ENCODE peak calls at places on chromosomes 3 and 15, in four cellular contexts. Q, D, G and R are unnamed samples.

GRCh38 chr15:36584511-36584910 is 5.1 kb downstream of the CDIN1 start:
- DNase-seq in Q (no peak), D (no peak), G (no peak), R (no peak)

GRCh38 chr15:35279811-35280210 is 194.7 kb upstream of the NANOGP8 start:
- DNase-seq in Q (no peak), D (no peak), G (peak; percentile 65), R (no peak)

GRCh38 chr15:57505949-57506391 is 85.7 kb upstream of the MYZAP start:
- DNase-seq in Q (no peak), D (no peak), G (peak; percentile 77), R (peak; percentile 95)

GRCh38 chr3:119356646-119357045 is 62.5 kb downstream of the ARHGAP31 start:
- DNase-seq in Q (no peak), D (no peak), G (no peak), R (no peak)

GRCh38 chr15:64780600-64781156 is 5.3 kb upstream of the RBPMS2 start:
- DNase-seq in Q (no peak), D (peak; percentile 59), G (no peak), R (no peak)

GRCh38 chr3:132549890-132550578 is 47.0 kb upstream of the ACKR4 start:
- DNase-seq in Q (peak; percentile 67), D (no peak), G (peak; percentile 79), R (peak; percentile 85)

GRCh38 chr15:85500060-85500708 is 119.8 kb downstream of the AKAP13 start:
- DNase-seq in Q (no peak), D (no peak), G (no peak), R (peak; percentile 52)

GRCh38 chr15:48447657-48448056 is 116.4 kb downstream of the DUT start:
- DNase-seq in Q (no peak), D (no peak), G (peak; percentile 91), R (peak; percentile 64)

GRCh38 chr3:20458994-20459736 is 273.2 kb upstream of the SGO1 start:
- DNase-seq in Q (no peak), D (no peak), G (no peak), R (no peak)

GRCh38 chr15:47652213-47652852 is 65.0 kb upstream of the SEMA6D start:
- DNase-seq in Q (no peak), D (no peak), G (no peak), R (no peak)

GRCh38 chr3:50352762-50353161 is 2.1 kb downstream of the CYB561D2 start:
- DNase-seq in Q (no peak), D (no peak), G (peak; percentile 66), R (peak; percentile 80)

GRCh38 chr3:186097663-186098451 is 11.0 kb downstream of the ETV5 start:
- DNase-seq in Q (no peak), D (peak; percentile 95), G (peak; percentile 78), R (peak; percentile 80)

GRCh38 chr15:51681303-51681963 is at the start of gene SCG3:
- DNase-seq in Q (no peak), D (peak; percentile 97), G (peak; percentile 59), R (peak; percentile 55)

GRCh38 chr3:12316253-12316652 is 27.4 kb downstream of the PPARG start:
- DNase-seq in Q (no peak), D (no peak), G (no peak), R (no peak)

GRCh38 chr15:25345943-25346342 is 92.9 kb downstream of the UBE3A start:
- DNase-seq in Q (no peak), D (peak; percentile 57), G (peak; percentile 41), R (no peak)

GRCh38 chr15:88465633-88466219 is 1.5 kb downstream of the MRPL46 start:
- DNase-seq in Q (no peak), D (no peak), G (peak; percentile 64), R (peak; percentile 73)

GRCh38 chr3:123327956-123328850 is 120.7 kb downstream of the ADCY5 start:
- DNase-seq in Q (no peak), D (no peak), G (no peak), R (no peak)

GRCh38 chr3:85571835-85572234 is 613.0 kb downstream of the CADM2 start:
- DNase-seq in Q (no peak), D (no peak), G (peak; percentile 31), R (peak; percentile 62)

GRCh38 chr3:132380979-132381944 is 36.0 kb upstream of the DNAJC13 start:
- DNase-seq in Q (peak; percentile 54), D (peak; percentile 44), G (peak; percentile 7), R (no peak)

GRCh38 chr3:54859204-54859603 is 68.7 kb downstream of the LRTM1 start:
- DNase-seq in Q (no peak), D (no peak), G (peak; percentile 69), R (peak; percentile 42)

GRCh38 chr15:37253877-37254276 is 153.5 kb upstream of the MEIS2 start:
- DNase-seq in Q (no peak), D (no peak), G (peak; percentile 12), R (no peak)

GRCh38 chr15:34248190-34248589 is 23.4 kb downstream of the EMC4 start:
- DNase-seq in Q (no peak), D (no peak), G (peak; percentile 21), R (no peak)

GRCh38 chr3:122366379-122366749 is 16.7 kb downstream of the MIX23 start:
- DNase-seq in Q (no peak), D (no peak), G (no peak), R (peak; percentile 90)

GRCh38 chr3:51957520-51958205 is 2.5 kb downstream of the GPR62 start:
- DNase-seq in Q (no peak), D (no peak), G (no peak), R (no peak)

GRCh38 chr3:65955792-65956477 is 82.8 kb downstream of the MAGI1 start:
- DNase-seq in Q (no peak), D (no peak), G (peak; percentile 84), R (peak; percentile 75)

DNA sequence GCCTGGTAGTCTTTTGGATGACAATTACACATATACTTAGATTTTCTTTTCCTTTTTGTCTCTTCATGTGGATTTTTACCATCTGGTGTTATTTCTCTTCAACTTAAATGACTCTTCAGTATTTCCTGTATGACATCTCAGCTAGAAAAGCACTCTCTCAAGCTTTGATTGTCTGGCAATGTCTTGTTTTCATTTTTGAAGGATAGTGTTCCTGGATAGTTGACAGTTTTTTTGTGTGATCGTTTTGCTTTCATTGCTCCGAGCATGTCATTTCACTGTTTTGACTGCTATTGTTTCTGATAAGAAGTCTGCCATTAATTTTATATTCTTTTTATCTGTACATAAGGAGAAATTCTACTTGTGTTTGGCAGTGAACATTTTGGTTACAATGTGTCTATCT is 766.4 kb downstream of the AGBL1 start:
- DNase-seq in Q (no peak), D (no peak), G (no peak), R (no peak)
- H3K4me2 ChIP-seq in Q (no peak overlapping the region), D (no peak overlapping the region), G (no peak overlapping the region), R (no peak overlapping the region)

DNA sequence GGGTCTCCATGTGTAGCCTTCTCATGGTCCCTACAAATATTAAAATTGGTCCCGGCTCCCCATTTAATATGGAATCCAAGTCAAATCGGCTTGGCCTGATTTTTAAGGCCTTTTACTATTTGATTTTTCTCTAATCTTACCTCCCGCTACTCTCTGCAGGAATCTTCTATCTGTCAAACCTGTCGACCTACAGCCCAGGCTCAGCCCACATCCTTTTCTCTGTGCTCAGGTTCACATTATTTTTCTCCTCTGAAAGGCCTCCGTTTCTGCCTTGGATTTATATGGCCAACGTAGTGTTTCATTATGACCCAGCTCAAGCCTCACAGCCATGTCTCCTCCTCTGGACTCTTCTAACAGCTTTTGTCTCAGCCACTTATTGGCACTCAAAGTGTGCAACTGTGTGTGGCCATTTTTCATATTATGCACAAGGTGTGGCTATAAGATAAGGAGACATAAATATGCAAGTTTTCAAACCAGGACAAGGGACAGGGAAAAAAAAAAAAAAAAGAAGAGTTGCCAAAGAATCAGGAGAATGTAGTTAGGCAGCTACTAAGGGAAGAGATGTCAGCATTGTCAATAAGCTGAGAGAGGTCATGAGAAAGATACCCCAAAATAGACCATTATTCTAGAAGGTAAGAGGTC is 2.1 kb upstream of the GLCE start:
- DNase-seq in Q (no peak), D (no peak), G (no peak), R (no peak)
- TF ChIP-seq EZH2phosphoT487 in Q (no peak), D (no peak), G (no peak), R (no peak)

GRCh38 chr3:13518516-13519351 is 30.2 kb upstream of the FBLN2 start:
- DNase-seq in Q (no peak), D (no peak), G (no peak), R (no peak)
- H3K27ac ChIP-seq in Q (no peak overlapping the region), D (no peak overlapping the region), G (no peak overlapping the region), R (no peak overlapping the region)

DNA sequence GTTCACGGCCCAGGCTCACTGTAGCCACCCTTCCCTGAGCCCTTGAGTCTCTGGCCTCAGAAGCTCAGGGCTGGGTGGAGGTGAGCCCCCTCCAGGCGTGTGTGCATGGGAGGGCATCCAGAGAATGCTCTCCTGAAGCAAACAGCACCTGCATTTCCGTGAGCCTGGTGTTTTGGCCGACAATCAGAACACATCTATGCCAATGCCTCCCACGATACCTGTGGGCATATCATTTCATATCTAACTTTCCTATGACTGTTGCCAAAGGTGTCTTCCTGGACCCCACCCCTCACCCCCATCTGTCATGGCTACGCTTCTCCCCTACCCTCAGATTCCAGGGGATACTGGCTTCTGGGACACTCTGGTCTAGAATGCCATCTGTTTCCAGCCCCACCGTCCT is 53.3 kb upstream of the RAB6B start:
- DNase-seq in Q (no peak), D (no peak), G (no peak), R (no peak)
- H3K4me2 ChIP-seq in Q (no peak overlapping the region), D (no peak overlapping the region), G (no peak overlapping the region), R (no peak overlapping the region)

GRCh38 chr3:70885636-70886035 is 573.2 kb upstream of the MDFIC2 start:
- DNase-seq in Q (no peak), D (no peak), G (no peak), R (no peak)
- TF ChIP-seq EZH2phosphoT487 in Q (no peak), D (no peak), G (no peak), R (no peak)

DNA sequence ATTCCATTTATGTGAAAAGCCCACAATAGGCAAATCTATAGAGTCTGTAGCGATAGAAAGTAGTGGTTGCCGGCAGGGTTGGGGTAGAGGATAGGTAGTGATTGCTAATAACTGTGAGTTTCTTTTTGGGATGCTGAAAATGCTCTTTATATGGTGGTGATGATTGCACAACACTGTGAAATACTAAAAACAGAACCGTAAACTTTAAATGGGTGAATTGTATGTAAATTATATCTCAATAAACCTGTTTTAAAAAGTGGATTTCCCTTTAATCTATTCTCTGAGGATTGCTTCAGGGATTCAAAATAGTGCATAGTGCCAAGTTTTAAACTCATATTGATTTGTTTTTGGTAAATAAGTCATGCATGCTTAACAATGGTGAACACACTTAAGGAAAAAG is 140.2 kb downstream of the LPP start:
- DNase-seq in Q (no peak), D (no peak), G (no peak), R (no peak)
- H3K27ac ChIP-seq in Q (no peak overlapping the region), D (no peak overlapping the region), G (peak overlapping the region; percentile 79), R (peak overlapping the region; percentile 85)

GRCh38 chr3:153159771-153160397 is 2.1 kb upstream of the RAP2B start:
- DNase-seq in Q (no peak), D (no peak), G (no peak), R (no peak)

GRCh38 chr3:153158184-153158583 is 3.8 kb upstream of the RAP2B start:
- DNase-seq in Q (no peak), D (no peak), G (no peak), R (no peak)

GRCh38 chr3:153161138-153161713 is 800 bp upstream of the RAP2B start:
- DNase-seq in Q (peak; percentile 100), D (peak; percentile 99), G (peak; percentile 100), R (peak; percentile 99)

GRCh38 chr3:153160451-153161137 is 1.4 kb upstream of the RAP2B start:
- DNase-seq in Q (peak; percentile 91), D (peak; percentile 92), G (peak; percentile 96), R (peak; percentile 92)

GRCh38 chr3:153158961-153159735 is 2.9 kb upstream of the RAP2B start:
- DNase-seq in Q (no peak), D (no peak), G (no peak), R (peak; percentile 73)
- H3K4me2 ChIP-seq in Q (no peak overlapping the region), D (no peak overlapping the region), G (no peak overlapping the region), R (peak overlapping the region; percentile 95)

GRCh38 chr3:105367063-105367405 is 325 bp downstream of the ALCAM start:
- DNase-seq in Q (peak; percentile 36), D (peak; percentile 51), G (peak; percentile 56), R (peak; percentile 33)
- TF ChIP-seq EZH2phosphoT487 in Q (no peak), D (no peak), G (no peak), R (no peak)

GRCh38 chr3:63972987-63973386 is 50.3 kb downstream of the PSMD6 start:
- DNase-seq in Q (no peak), D (no peak), G (no peak), R (no peak)
- H3K27ac ChIP-seq in Q (no peak overlapping the region), D (peak overlapping the region; percentile 98), G (peak overlapping the region; percentile 43), R (no peak overlapping the region)